ENCODE peak calls at places on chromosomes 16 and 17, in six cellular contexts. N is body of pancreas, L is HCT116, T is upper lobe of left lung, S is gastrocnemius medialis, Z is breast epithelium. G is an unnamed sample.

GRCh38 chr17:79009397-79010303 is at the start of gene CANT1:
- DNase-seq in N (peak; percentile 86), L (peak; percentile 56), Z (peak; percentile 62), T (peak; percentile 98), S (peak; percentile 55), G (peak; percentile 89)

GRCh38 chr16:84176192-84177053 is 10.4 kb downstream of the TAF1C start:
- DNase-seq in N (no peak), T (no peak), Z (no peak), L (no peak), S (no peak), G (no peak)

GRCh38 chr17:71438631-71439146 is 682.1 kb upstream of the SOX9 start:
- DNase-seq in S (no peak), N (peak; percentile 34), T (no peak), L (peak; percentile 90), Z (no peak), G (no peak)

GRCh38 chr17:4738136-4739121 is 1.2 kb upstream of the ZMYND15 start:
- DNase-seq in L (no peak), Z (peak; percentile 63), N (peak; percentile 47), T (no peak), S (no peak), G (no peak)

GRCh38 chr16:82641336-82641984 is 14.7 kb downstream of the CDH13 start:
- DNase-seq in Z (no peak), N (no peak), S (no peak), L (no peak), T (no peak), G (no peak)

GRCh38 chr17:8941520-8941919 is 24.0 kb downstream of the PIK3R5 start:
- DNase-seq in N (no peak), S (no peak), T (peak; percentile 86), Z (no peak), L (no peak), G (no peak)

GRCh38 chr17:20852541-20853370 is 190.1 kb downstream of the USP22 start:
- DNase-seq in S (no peak), L (no peak), Z (no peak), T (peak; percentile 59), N (no peak), G (no peak)

GRCh38 chr17:77178586-77178985 is 37.8 kb downstream of the SEC14L1 start:
- DNase-seq in S (no peak), Z (no peak), T (no peak), L (no peak), N (peak; percentile 63), G (no peak)

GRCh38 chr17:55607736-55608341 is 96.6 kb upstream of the SMIM36 start:
- DNase-seq in S (no peak), Z (peak; percentile 50), N (peak; percentile 57), L (no peak), T (no peak), G (peak; percentile 91)

GRCh38 chr17:67500261-67500660 is 123.2 kb downstream of the PITPNC1 start:
- DNase-seq in L (no peak), T (no peak), Z (no peak), S (no peak), N (no peak), G (no peak)

GRCh38 chr17:55433029-55433628 is 11.5 kb upstream of the MMD start:
- DNase-seq in T (no peak), S (no peak), Z (no peak), L (peak; percentile 86), N (peak; percentile 32), G (no peak)

GRCh38 chr17:46144246-46144645 is 49.0 kb downstream of the KANSL1 start:
- DNase-seq in T (no peak), N (no peak), L (no peak), S (no peak), Z (no peak), G (no peak)

DNA sequence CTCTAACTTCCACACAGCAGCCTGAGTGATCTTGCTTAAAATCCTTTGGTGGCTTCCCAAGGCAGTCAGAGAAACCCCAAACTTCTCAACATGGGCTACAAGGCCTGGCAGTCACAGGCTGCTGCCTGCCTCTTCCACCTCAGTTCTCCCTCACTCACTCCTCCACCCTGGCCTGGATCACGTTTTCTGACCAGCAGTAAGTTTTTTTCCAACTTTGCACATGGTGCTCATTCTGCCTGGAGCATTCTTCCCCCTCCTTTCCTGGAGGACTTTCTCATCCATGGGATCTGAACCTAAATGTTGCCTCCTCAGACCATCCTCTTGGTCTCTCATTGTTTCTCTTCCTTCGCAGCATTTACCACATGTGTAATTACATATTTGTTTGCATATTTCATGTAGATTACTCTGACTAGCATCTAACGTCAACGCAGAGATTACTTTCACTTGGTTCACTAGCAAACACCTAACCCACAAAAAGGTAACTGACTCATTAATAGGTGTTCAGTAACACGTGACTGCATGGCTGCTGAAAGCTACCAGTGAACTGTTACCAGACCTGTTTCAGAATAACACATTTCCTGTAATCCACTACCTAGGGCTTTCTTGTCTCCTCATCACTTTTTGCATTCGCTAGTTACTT is 17.1 kb downstream of the GNA13 start:
- DNase-seq in L (no peak), T (no peak), Z (no peak), N (no peak), S (no peak), G (no peak)
- TF ChIP-seq POLR2A in L (no peak), T (no peak), Z (no peak), N (no peak), S (no peak), G (no peak)

DNA sequence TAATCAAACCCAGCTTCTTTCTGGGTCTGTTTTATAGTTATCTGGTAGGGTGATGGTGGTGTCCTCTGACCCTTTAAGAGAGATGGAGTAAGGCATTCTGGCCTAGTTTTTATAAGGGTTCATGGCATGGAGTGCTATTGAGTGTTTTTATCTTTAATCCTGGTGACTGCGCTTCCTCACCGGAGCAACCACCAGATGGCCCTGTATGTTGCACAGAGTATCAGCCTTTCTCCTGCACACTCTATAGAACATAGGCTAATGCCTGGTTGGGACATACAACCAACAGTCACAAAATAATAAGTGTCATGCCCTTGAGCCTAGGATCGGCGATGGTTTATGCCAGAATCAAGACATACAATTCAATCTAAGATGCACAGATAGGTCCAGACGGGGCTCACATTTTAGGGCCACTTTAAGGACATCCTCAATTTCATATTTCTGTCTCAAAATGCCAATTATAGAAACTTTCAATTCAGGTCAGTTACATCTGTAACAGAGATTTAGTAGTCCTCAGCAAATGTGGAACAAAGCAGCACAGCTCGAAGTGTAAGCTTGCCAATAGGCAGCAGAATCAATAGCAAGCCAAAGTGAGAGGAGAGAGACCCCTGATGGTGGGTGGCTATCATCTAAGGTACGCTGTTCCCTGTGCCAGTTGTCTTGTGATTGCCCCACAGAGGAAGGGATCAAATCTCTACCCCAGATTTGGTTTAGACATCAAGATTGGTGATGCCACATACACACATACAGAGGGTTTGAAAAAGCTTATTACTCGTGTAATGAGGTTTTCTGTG is 37.2 kb upstream of the HOXB9 start:
- DNase-seq in L (no peak), Z (no peak), T (no peak), S (no peak), N (no peak), G (no peak)
- TF ChIP-seq CTCF in L (peak; percentile 38), Z (no peak), T (no peak), S (no peak), N (no peak), G (no peak)

GRCh38 chr16:29843942-29844341 is 19.1 kb downstream of the CDIPT start:
- DNase-seq in Z (no peak), N (no peak), S (no peak), T (no peak), L (no peak), G (no peak)
- H3K36me3 ChIP-seq in Z (peaks cover 5% of the 10 kb centered on the region), N (peaks cover 18% of the 10 kb centered on the region), S (no peaks in the 10 kb centered on the region), T (peaks cover 45% of the 10 kb centered on the region), L (no peaks in the 10 kb centered on the region), G (peaks cover 50% of the 10 kb centered on the region)

DNA sequence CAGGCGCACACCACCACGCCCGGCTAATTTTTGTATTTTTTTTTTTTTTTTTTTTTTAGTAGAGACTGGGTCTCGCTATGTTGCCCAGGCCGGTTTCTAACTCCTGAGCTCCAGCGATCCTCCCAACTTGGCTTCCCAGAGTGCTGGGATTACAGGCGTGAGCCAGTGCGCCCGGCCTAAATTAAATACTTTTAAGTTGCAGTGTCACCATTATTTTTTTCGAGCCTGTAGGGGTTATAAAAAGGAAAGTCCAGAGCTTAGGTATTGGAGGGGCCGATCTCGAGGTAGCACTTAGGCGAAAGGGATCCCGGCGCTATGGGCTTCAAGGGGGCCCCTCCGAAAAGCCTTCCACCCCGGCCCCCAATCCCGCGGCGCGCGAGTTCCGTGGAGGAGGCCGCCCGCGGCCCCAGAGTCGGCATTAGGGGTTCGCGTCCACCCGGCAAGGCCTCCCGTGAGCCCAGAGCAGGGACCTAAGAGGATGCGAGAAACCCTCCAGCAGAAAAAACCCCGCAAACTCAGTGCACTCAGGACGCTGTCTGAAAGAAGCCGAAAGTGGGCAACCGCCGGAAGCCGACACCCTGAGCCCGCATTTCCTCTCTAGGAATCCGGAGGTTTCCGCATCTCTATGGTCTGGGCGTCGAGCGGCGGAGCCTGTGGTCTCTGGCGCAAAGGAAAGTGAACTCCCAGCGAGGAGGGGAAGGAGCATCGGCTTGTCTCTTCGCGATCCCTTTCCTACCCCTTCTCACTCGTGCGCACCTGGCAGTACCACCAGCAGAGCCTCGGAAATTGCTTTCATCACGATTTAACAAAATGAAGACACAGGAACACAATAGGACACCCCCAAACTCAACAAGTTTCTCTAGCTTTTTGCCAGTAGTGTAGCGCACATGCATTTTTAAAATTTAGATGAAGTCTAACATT is 14.1 kb upstream of the RGS9 start:
- DNase-seq in L (peak; percentile 91), N (peak; percentile 85), Z (peak; percentile 69), S (peak; percentile 62), T (peak; percentile 91), G (peak; percentile 78)
- TF ChIP-seq POLR2A in L (peak; percentile 10), N (peak; percentile 87), Z (peak; percentile 20), S (no peak), T (peak; percentile 56), G (peak; percentile 81)

G was measured in right lobe of liver.